ENCODE peak calls at places on chromosomes 3 and 15, in nine cellular contexts. X is OCI-LY7, S is psoas muscle, N is Panc1, H is neural progenitor cell, F is A549, I is mammary epithelial cell, A is suprapubic skin, V is lung. R is an unnamed sample.

GRCh38 chr3:46006646-46007045 is 11.0 kb upstream of the FYCO1 start:
- DNase-seq in H (no peak), N (no peak), X (no peak), I (peak; percentile 42), V (no peak), A (no peak), S (no peak), F (no peak), R (no peak)

GRCh38 chr3:66376568-66376967 is 124.3 kb downstream of the LRIG1 start:
- DNase-seq in F (peak; percentile 13), N (no peak), A (no peak), H (no peak), I (peak; percentile 24), V (no peak), X (no peak), S (no peak), R (no peak)

GRCh38 chr3:43015572-43016512 is 36.7 kb downstream of the GASK1A start:
- DNase-seq in V (no peak), F (no peak), S (no peak), X (no peak), A (peak; percentile 32), I (no peak), N (no peak), H (no peak), R (no peak)

GRCh38 chr15:96234109-96234892 is 96.2 kb upstream of the NR2F2 start:
- DNase-seq in F (no peak), A (no peak), V (no peak), S (peak; percentile 18), N (no peak), H (no peak), X (no peak), I (peak; percentile 78), R (no peak)

GRCh38 chr3:153145454-153145853 is 16.6 kb upstream of the RAP2B start:
- DNase-seq in A (no peak), F (no peak), X (no peak), S (no peak), N (no peak), H (no peak), V (no peak), I (peak; percentile 50), R (no peak)

GRCh38 chr3:177615015-177615414 is 417.7 kb upstream of the TBL1XR1 start:
- DNase-seq in H (no peak), A (no peak), I (peak; percentile 88), N (no peak), V (peak; percentile 82), F (no peak), S (peak; percentile 72), X (no peak), R (peak; percentile 81)

GRCh38 chr3:124935264-124935663 is 713 bp upstream of the MUC13 start:
- DNase-seq in A (no peak), N (no peak), V (no peak), X (no peak), S (no peak), I (no peak), F (no peak), H (no peak), R (no peak)

GRCh38 chr3:174498638-174499037 is 360.5 kb upstream of the NAALADL2 start:
- DNase-seq in X (no peak), V (no peak), A (no peak), I (no peak), H (no peak), S (no peak), F (no peak), N (no peak), R (no peak)

GRCh38 chr3:146505496-146505895 is 36.1 kb upstream of the PLSCR2 start:
- DNase-seq in H (no peak), V (no peak), X (no peak), F (no peak), I (no peak), N (no peak), S (no peak), A (no peak), R (no peak)

GRCh38 chr15:60464836-60465630 is 13.9 kb downstream of the ICE2 start:
- DNase-seq in S (no peak), N (no peak), F (no peak), H (no peak), A (no peak), V (no peak), X (no peak), I (peak; percentile 5), R (no peak)

GRCh38 chr3:62070891-62071290 is 302.5 kb downstream of the FEZF2 start:
- DNase-seq in H (no peak), X (no peak), I (no peak), V (no peak), F (no peak), N (no peak), S (no peak), A (no peak), R (no peak)

DNA sequence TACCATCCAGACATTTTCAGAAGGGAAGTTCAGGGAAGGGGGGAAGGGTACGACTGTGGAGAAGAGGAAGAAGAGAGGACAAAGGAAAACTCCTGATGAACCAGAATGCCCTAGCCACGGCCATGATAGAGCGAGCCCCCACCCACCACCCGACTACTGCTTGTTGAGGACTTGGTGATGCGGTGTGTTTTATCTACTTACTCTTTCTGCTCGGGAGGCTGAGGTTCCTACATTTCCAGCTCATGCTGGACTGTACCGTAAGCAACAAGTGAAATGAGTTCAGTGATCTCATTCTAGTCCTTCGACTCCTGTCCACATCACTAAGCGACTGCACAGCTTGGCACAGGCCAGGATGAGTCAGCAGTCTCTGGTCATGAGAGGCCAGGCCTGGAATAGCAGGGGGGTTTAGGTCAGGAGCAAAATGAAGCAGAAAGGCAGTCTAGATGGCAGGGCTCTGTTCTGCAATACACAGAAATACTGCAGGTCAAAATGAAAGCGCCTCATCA is 330.9 kb downstream of the TIGIT start:
- DNase-seq in X (no peak), N (peak; percentile 65), I (peak; percentile 89), A (peak; percentile 92), F (peak; percentile 68), H (no peak), S (peak; percentile 95), V (peak; percentile 84), R (peak; percentile 92)
- H3K4me3 ChIP-seq in X (no peak overlapping the region), N (peak overlapping the region; percentile 28), I (no peak overlapping the region), A (peak overlapping the region; percentile 42), F (peak overlapping the region; percentile 40), H (no peak overlapping the region), S (peak overlapping the region; percentile 66), V (no peak overlapping the region), R (peak overlapping the region; percentile 68)

GRCh38 chr3:64319391-64319790 is 94.1 kb upstream of the PRICKLE2 start:
- DNase-seq in S (no peak), V (no peak), H (peak; percentile 53), X (no peak), A (no peak), F (no peak), I (no peak), N (no peak), R (no peak)
- TF ChIP-seq CTCF in S (no peak), V (no peak), H (peak; percentile 38), X (no peak), A (no peak), F (no peak), I (peak; percentile 1), N (no peak), R (no peak)

DNA sequence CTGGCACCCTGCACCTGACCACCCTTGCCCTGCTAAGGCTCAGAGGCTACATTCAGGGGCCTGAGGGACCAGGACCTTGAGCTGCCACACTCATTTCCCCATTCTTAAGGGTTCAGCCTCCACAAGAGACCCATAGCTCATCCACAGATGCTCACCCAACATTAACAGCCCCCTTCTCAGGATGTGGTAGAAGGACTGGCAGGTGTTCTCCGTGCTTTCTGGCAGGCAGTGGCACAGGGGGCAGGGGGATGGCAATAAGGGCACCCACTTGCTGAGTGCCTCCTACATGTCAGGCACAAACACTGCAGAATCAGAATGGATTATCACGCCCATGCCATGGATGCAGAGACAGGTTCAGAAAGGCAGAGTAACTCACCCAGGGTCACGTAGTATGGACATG is 9.5 kb downstream of the MAPKAPK3 start:
- DNase-seq in X (no peak), A (no peak), F (no peak), H (no peak), V (no peak), N (no peak), S (no peak), I (no peak), R (no peak)
- H3K4me1 ChIP-seq in X (peaks cover 11% of the 10 kb centered on the region), A (peaks cover 85% of the 10 kb centered on the region), F (peaks cover 19% of the 10 kb centered on the region), H (peaks cover 43% of the 10 kb centered on the region), V (peaks cover 43% of the 10 kb centered on the region), N (no peaks in the 10 kb centered on the region), S (peaks cover 83% of the 10 kb centered on the region), I (peaks cover 92% of the 10 kb centered on the region), R (peaks cover 100% of the 10 kb centered on the region)

GRCh38 chr15:43792761-43793493 is 807 bp downstream of the SERF2 start:
- DNase-seq in I (peak; percentile 22), N (no peak), S (peak; percentile 54), H (peak; percentile 33), A (no peak), F (peak; percentile 26), V (peak; percentile 45), X (peak; percentile 60), R (no peak)

GRCh38 chr15:43795997-43796396 is 3.9 kb downstream of the SERF2 start:
- DNase-seq in V (no peak), F (no peak), S (no peak), X (no peak), N (no peak), H (no peak), A (no peak), I (no peak), R (no peak)

GRCh38 chr15:43793647-43794046 is 1.5 kb downstream of the SERF2 start:
- DNase-seq in S (peak; percentile 22), X (no peak), F (no peak), V (no peak), A (no peak), I (no peak), H (no peak), N (no peak), R (no peak)

GRCh38 chr15:43795197-43795596 is 3.1 kb downstream of the SERF2 start:
- DNase-seq in F (no peak), H (no peak), N (no peak), I (no peak), S (no peak), A (no peak), X (no peak), V (no peak), R (no peak)

DNA sequence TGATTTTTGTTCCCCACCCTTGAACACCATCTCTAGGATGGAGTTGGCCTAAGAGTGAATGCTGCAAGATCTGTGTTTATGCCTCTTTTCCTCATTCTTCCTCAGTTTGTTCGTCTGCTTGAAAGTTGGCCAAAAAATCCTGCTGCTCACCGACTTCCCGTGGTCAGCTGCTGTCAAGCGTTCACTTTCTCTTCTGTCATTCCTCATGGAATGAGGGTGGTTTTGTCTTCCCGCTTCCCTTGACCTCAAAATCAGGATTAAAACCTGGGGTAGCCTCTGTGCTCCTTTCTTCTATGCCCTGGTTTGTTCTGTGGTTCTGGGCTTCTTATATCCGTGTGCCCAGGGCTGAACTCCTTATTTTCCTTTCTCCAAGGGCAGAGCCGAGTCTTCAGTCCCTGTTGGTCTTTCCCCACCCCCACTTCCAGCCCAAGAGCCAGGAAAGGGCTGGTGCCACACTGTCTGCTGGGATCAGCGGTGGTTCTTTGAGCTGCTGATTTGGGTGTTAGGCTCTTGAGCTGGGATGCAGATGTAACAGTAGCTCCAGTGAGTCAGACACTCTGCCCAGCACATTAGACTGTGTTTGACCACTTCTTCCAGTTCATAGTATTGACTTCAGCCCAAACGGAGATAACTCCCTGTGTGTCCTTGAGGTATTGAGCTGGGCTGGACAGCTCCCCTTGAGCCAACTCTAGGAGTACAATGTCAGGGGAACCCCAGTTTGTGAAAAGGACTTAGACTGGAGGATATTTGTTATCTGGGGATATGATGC is 2.3 kb downstream of the SERF2 start:
- DNase-seq in F (no peak), S (peak; percentile 53), I (no peak), N (no peak), H (no peak), A (no peak), V (no peak), X (no peak), R (no peak)
- H3K4me3 ChIP-seq in F (no peak overlapping the region), S (peak overlapping the region; percentile 90), I (no peak overlapping the region), N (no peak overlapping the region), H (no peak overlapping the region), A (peak overlapping the region; percentile 88), V (no peak overlapping the region), X (peak overlapping the region; percentile 97), R (peak overlapping the region; percentile 98)

GRCh38 chr3:179652467-179653105 is at the start of gene USP13:
- DNase-seq in H (peak; percentile 94), A (no peak), S (peak; percentile 69), X (peak; percentile 91), F (peak; percentile 48), I (peak; percentile 61), N (no peak), V (peak; percentile 58), R (peak; percentile 74)
- TF ChIP-seq CTCF in H (peak; percentile 21), A (no peak), S (peak; percentile 4), X (peak; percentile 7), F (peak; percentile 4), I (no peak), N (peak; percentile 36), V (no peak), R (no peak)